ENCODE peak calls at places on chromosome 15, in seven cellular contexts. I, G, V, M, K, N and D are unnamed samples.
A peak's percentile ranks its signal among the peaks of the same experiment; 100 is the strongest.

GRCh38 chr15:83199288-83199687 is 8.3 kb downstream of the HDGFL3 start:
- DNase-seq in I (no peak), G (no peak), V (no peak), M (no peak), K (no peak), N (no peak), D (no peak)

GRCh38 chr15:38750816-38751215 is 186.2 kb upstream of the RASGRP1 start:
- DNase-seq in I (no peak), G (no peak), V (no peak), M (peak; percentile 12), K (no peak), N (no peak), D (no peak)

GRCh38 chr15:52326758-52327157 is 31.2 kb upstream of the MYO5C start:
- DNase-seq in I (no peak), G (no peak), V (peak; percentile 52), M (peak; percentile 45), K (no peak), N (no peak), D (peak; percentile 17)

GRCh38 chr15:25186906-25187645 is 232.3 kb downstream of the SNRPN start:
- DNase-seq in I (no peak), G (no peak), V (no peak), M (no peak), K (no peak), N (no peak), D (no peak)

GRCh38 chr15:40044717-40045571 is 6.0 kb upstream of the SRP14 start:
- DNase-seq in I (peak; percentile 92), G (peak; percentile 93), V (peak; percentile 85), M (peak; percentile 58), K (no peak), N (peak; percentile 89), D (peak; percentile 87)

GRCh38 chr15:86588413-86588812 is 508.7 kb downstream of the AGBL1 start:
- DNase-seq in I (peak; percentile 31), G (no peak), V (no peak), M (peak; percentile 2), K (no peak), N (no peak), D (no peak)

GRCh38 chr15:71607383-71607782 is 203.0 kb upstream of the NR2E3 start:
- DNase-seq in I (no peak), G (no peak), V (no peak), M (no peak), K (no peak), N (no peak), D (no peak)

GRCh38 chr15:75718326-75718725 is 5.7 kb upstream of the CSPG4 start:
- DNase-seq in I (no peak), G (no peak), V (peak; percentile 59), M (peak; percentile 39), K (no peak), N (no peak), D (no peak)

GRCh38 chr15:29698030-29698701 is 124.1 kb downstream of the TJP1 start:
- DNase-seq in I (peak; percentile 99), G (no peak), V (peak; percentile 82), M (peak; percentile 87), K (peak; percentile 89), N (no peak), D (peak; percentile 93)

GRCh38 chr15:51336011-51336410 is 2.4 kb downstream of the CYP19A1 start:
- DNase-seq in I (no peak), G (no peak), V (no peak), M (no peak), K (no peak), N (no peak), D (no peak)

GRCh38 chr15:38671675-38672141 is 107.1 kb upstream of the RASGRP1 start:
- DNase-seq in I (peak; percentile 8), G (peak; percentile 55), V (no peak), M (no peak), K (no peak), N (no peak), D (no peak)

GRCh38 chr15:56040081-56041035 is 46.9 kb upstream of the NEDD4 start:
- DNase-seq in I (peak; percentile 96), G (peak; percentile 47), V (peak; percentile 97), M (peak; percentile 93), K (peak; percentile 20), N (peak; percentile 20), D (no peak)

GRCh38 chr15:68384451-68385239 is 47.3 kb downstream of the ITGA11 start:
- DNase-seq in I (no peak), G (no peak), V (peak; percentile 86), M (peak; percentile 94), K (no peak), N (no peak), D (no peak)